ENCODE peak calls at places on chromosome 11, in four cellular contexts. One of them, this sample, is unnamed.
A peak's percentile ranks its signal among the peaks of the same experiment; 100 is the strongest.

GRCh38 chr11:115990004-115990447 is 485.8 kb upstream of the CADM1 start:
- DNase-seq in right atrium auricular region: no peak
- DNase-seq in tibial artery: no peak
- DNase-seq in A549: no peak
- DNase-seq in this sample: no peak

GRCh38 chr11:72814831-72815618 is 814 bp downstream of the ATG16L2 start:
- DNase-seq in right atrium auricular region: no peak
- DNase-seq in tibial artery: peak; percentile 53
- DNase-seq in A549: peak; percentile 93
- DNase-seq in this sample: peak; percentile 55

GRCh38 chr11:73227571-73228211 is 9.6 kb downstream of the P2RY2 start:
- DNase-seq in right atrium auricular region: no peak
- DNase-seq in tibial artery: no peak
- DNase-seq in A549: no peak
- DNase-seq in this sample: no peak

GRCh38 chr11:60870733-60871377 is 3.5 kb downstream of the ZP1 start:
- DNase-seq in right atrium auricular region: no peak
- DNase-seq in tibial artery: no peak
- DNase-seq in A549: no peak
- DNase-seq in this sample: no peak

GRCh38 chr11:114811971-114812370 is 133.6 kb downstream of the NXPE2 start:
- DNase-seq in right atrium auricular region: no peak
- DNase-seq in tibial artery: no peak
- DNase-seq in A549: no peak
- DNase-seq in this sample: no peak

GRCh38 chr11:71094296-71095077 is 157.9 kb downstream of the SHANK2 start:
- DNase-seq in right atrium auricular region: no peak
- DNase-seq in tibial artery: no peak
- DNase-seq in A549: no peak
- DNase-seq in this sample: no peak

GRCh38 chr11:60978546-60979380 is 7.3 kb downstream of the CD6 start:
- DNase-seq in right atrium auricular region: no peak
- DNase-seq in tibial artery: no peak
- DNase-seq in A549: no peak
- DNase-seq in this sample: no peak

GRCh38 chr11:271316-271715 is 6.9 kb upstream of the NLRP6 start:
- DNase-seq in right atrium auricular region: no peak
- DNase-seq in tibial artery: no peak
- DNase-seq in A549: no peak
- DNase-seq in this sample: no peak

GRCh38 chr11:4539603-4540219 is 5.3 kb upstream of the OR52M1 start:
- DNase-seq in right atrium auricular region: peak; percentile 68
- DNase-seq in tibial artery: peak; percentile 46
- DNase-seq in A549: peak; percentile 43
- DNase-seq in this sample: no peak

GRCh38 chr11:27710536-27710935 is 10.3 kb upstream of the BDNF start:
- DNase-seq in right atrium auricular region: no peak
- DNase-seq in tibial artery: no peak
- DNase-seq in A549: no peak
- DNase-seq in this sample: no peak

GRCh38 chr11:9626778-9627394 is 37.0 kb upstream of the SWAP70 start:
- DNase-seq in right atrium auricular region: peak; percentile 58
- DNase-seq in tibial artery: no peak
- DNase-seq in A549: no peak
- DNase-seq in this sample: no peak

GRCh38 chr11:62390727-62391126 is 28.1 kb upstream of the SCGB1A1 start:
- DNase-seq in right atrium auricular region: no peak
- DNase-seq in tibial artery: no peak
- DNase-seq in A549: no peak
- DNase-seq in this sample: no peak

GRCh38 chr11:87879118-87879517 is 296.1 kb downstream of the RAB38 start:
- DNase-seq in right atrium auricular region: no peak
- DNase-seq in tibial artery: no peak
- DNase-seq in A549: no peak
- DNase-seq in this sample: no peak

GRCh38 chr11:61362542-61362875 is 335 bp downstream of the TMEM138 start:
- DNase-seq in right atrium auricular region: no peak
- DNase-seq in tibial artery: no peak
- DNase-seq in A549: peak; percentile 49
- DNase-seq in this sample: peak; percentile 63

GRCh38 chr11:94295534-94295933 is 8.8 kb upstream of the IZUMO1R start:
- DNase-seq in right atrium auricular region: no peak
- DNase-seq in tibial artery: no peak
- DNase-seq in A549: no peak
- DNase-seq in this sample: no peak

GRCh38 chr11:108160970-108161566 is 39.7 kb downstream of the ACAT1 start:
- DNase-seq in right atrium auricular region: no peak
- DNase-seq in tibial artery: no peak
- DNase-seq in A549: no peak
- DNase-seq in this sample: no peak

GRCh38 chr11:2800655-2801531 is 84.7 kb downstream of the CDKN1C start:
- DNase-seq in right atrium auricular region: no peak
- DNase-seq in tibial artery: peak; percentile 16
- DNase-seq in A549: no peak
- DNase-seq in this sample: peak; percentile 41

GRCh38 chr11:130103296-130103814 is 33.7 kb downstream of the APLP2 start:
- DNase-seq in right atrium auricular region: no peak
- DNase-seq in tibial artery: no peak
- DNase-seq in A549: no peak
- DNase-seq in this sample: no peak

GRCh38 chr11:9748361-9748970 is 84.6 kb downstream of the SWAP70 start:
- DNase-seq in right atrium auricular region: peak; percentile 75
- DNase-seq in tibial artery: peak; percentile 51
- DNase-seq in A549: peak; percentile 89
- DNase-seq in this sample: peak; percentile 62

GRCh38 chr11:125368757-125369156 is 127.3 kb downstream of the FEZ1 start:
- DNase-seq in right atrium auricular region: no peak
- DNase-seq in tibial artery: no peak
- DNase-seq in A549: no peak
- DNase-seq in this sample: no peak

GRCh38 chr11:125370561-125371389 is 125.3 kb downstream of the FEZ1 start:
- DNase-seq in right atrium auricular region: no peak
- DNase-seq in tibial artery: no peak
- DNase-seq in A549: no peak
- DNase-seq in this sample: no peak

GRCh38 chr11:125369808-125370207 is 126.3 kb downstream of the FEZ1 start:
- DNase-seq in right atrium auricular region: no peak
- DNase-seq in tibial artery: no peak
- DNase-seq in A549: no peak
- DNase-seq in this sample: no peak

GRCh38 chr11:125365196-125365931 is 130.7 kb downstream of the FEZ1 start:
- DNase-seq in right atrium auricular region: no peak
- DNase-seq in tibial artery: no peak
- DNase-seq in A549: no peak
- DNase-seq in this sample: no peak

DNA sequence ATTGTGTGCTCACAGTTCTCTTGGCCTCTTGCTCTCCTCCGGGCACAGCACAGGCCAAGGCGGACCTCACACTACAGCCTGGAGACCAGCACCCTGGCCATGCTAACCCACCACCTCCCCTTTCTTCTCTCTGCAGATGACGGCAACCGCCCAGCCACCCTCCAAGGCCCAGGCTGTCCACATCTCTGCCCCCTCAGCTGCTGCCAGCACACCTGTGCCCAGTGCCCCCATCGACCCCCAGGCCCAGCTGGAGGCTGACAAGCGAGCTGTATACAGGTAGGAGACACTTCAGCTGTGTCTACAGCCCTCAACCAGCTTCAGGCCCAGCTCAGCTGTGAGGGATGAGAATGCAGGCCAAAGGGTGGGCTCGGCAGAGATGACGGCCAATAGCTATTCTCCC is 128.4 kb downstream of the FEZ1 start:
- DNase-seq in right atrium auricular region: no peak
- DNase-seq in tibial artery: no peak
- DNase-seq in A549: no peak
- DNase-seq in this sample: no peak
- TF ChIP-seq CTCF in right atrium auricular region: no peak
- TF ChIP-seq CTCF in tibial artery: no peak
- TF ChIP-seq CTCF in A549: no peak
- TF ChIP-seq CTCF in this sample: no peak

GRCh38 chr11:12693485-12694181 is 19.4 kb downstream of the TEAD1 start:
- DNase-seq in right atrium auricular region: peak; percentile 73
- DNase-seq in tibial artery: peak; percentile 64
- DNase-seq in A549: peak; percentile 73
- DNase-seq in this sample: no peak
- TF ChIP-seq CTCF in right atrium auricular region: no peak
- TF ChIP-seq CTCF in tibial artery: no peak
- TF ChIP-seq CTCF in A549: no peak
- TF ChIP-seq CTCF in this sample: no peak

DNA sequence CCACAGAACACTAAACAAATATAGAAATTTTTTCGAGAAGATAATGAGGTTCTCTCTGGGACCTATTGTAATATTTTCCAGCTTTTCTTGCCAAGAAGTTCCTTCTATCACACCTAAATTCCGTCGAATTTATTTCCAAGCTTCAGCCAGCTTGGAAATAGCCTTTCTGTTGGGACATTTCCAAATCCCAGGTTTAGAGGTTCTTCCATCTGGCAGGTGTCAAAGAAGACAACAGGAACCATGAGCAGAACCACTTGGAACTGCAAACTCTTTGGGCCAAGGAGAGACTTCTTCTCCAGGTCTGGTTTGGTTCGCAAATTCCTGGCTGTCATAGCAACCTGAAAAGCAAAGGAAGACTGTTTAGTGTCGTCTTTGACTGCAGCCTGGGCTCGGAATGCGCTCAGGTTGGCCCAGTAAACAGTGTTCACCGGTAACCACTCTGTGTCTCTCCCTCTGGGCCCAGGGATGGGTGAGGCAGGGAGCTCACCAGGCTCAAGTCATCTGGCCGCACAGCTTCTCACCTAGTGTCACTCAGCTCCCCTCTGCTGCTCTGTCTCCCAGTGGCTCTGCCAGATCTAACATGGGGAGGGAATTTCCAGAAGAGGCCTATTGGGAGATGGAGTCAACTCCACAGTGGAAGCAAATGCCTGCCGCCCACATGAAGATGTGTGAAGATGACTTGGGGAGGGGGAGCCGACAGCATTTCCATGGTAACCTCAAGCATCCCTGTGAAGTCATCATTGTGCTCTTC is 11.8 kb upstream of the CLMP start:
- DNase-seq in right atrium auricular region: no peak
- DNase-seq in tibial artery: no peak
- DNase-seq in A549: no peak
- DNase-seq in this sample: no peak
- TF ChIP-seq CTCF in right atrium auricular region: no peak
- TF ChIP-seq CTCF in tibial artery: no peak
- TF ChIP-seq CTCF in A549: no peak
- TF ChIP-seq CTCF in this sample: no peak

DNA sequence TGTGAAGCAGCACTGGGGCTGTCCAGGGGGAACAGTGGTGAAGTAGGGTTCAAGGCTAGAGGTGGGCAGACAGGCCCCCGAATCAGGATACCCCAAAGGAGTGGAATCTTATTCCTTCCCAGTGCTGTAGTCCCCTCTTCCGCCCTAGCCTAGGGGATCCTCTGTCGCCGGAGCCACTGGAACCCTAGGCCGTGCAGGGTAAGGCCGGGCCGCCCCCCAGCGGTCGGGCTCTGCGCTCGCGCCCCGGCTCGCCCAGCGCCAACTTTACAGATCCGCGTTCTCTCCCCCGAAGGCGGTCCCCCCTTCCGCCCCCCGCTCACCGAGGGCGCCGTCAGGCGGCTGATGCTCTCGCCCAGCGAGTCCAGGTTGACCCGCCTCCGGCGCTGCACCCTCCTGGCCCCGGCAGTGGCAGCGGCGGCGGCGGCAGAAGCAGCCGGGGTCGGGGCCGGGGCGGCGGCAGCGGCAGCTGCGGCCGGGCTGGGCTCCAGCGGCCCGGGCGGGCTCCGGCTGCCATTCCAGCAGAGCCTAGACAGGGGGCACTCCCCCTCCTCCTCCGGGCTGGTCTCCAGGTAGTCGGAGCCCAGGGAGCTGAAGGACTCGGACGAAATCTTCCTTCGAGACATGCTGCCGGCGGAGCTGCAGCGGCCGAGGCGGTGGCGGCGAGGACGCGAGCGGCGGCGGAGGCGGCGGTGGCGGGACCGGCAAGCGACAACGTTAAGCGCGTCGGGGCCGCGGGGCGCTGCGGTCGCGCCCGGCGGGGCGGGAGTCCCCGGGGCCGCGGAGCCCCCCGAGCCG is 646 bp downstream of the GUCY1A2 start:
- DNase-seq in right atrium auricular region: no peak
- DNase-seq in tibial artery: no peak
- DNase-seq in A549: peak; percentile 21
- DNase-seq in this sample: no peak
- TF ChIP-seq CTCF in right atrium auricular region: peak; percentile 73
- TF ChIP-seq CTCF in tibial artery: peak; percentile 18
- TF ChIP-seq CTCF in A549: peak; percentile 61
- TF ChIP-seq CTCF in this sample: no peak

GRCh38 chr11:102279641-102280170 is 37.6 kb upstream of the BIRC3 start:
- DNase-seq in right atrium auricular region: no peak
- DNase-seq in tibial artery: peak; percentile 38
- DNase-seq in A549: no peak
- DNase-seq in this sample: no peak
- TF ChIP-seq CTCF in right atrium auricular region: peak; percentile 18
- TF ChIP-seq CTCF in tibial artery: peak; percentile 9
- TF ChIP-seq CTCF in A549: no peak
- TF ChIP-seq CTCF in this sample: no peak

GRCh38 chr11:58742981-58743880 is 11.5 kb upstream of the GLYAT start:
- DNase-seq in right atrium auricular region: no peak
- DNase-seq in tibial artery: no peak
- DNase-seq in A549: no peak
- DNase-seq in this sample: no peak
- TF ChIP-seq CTCF in right atrium auricular region: no peak
- TF ChIP-seq CTCF in tibial artery: no peak
- TF ChIP-seq CTCF in A549: no peak
- TF ChIP-seq CTCF in this sample: no peak

This sample was measured in CD14-positive monocyte.